ENCODE peak calls at places on chromosomes 3 and 15, in eight cellular contexts. X, J, O, N, F, H, T and S are unnamed samples.

GRCh38 chr3:13022348-13023250 is 50.6 kb downstream of the IQSEC1 start:
- DNase-seq in O (peak), X (no peak), J (peak), F (peak), T (no peak), H (peak), N (peak), S (peak)

GRCh38 chr3:143035466-143036214 is 34.3 kb downstream of the U2SURP start:
- DNase-seq in J (no peak), N (no peak), H (no peak), X (no peak), T (no peak), F (no peak), O (no peak), S (no peak)

GRCh38 chr3:42755681-42756578 is 17.1 kb downstream of the CCDC13 start:
- DNase-seq in F (peak), J (peak), H (no peak), O (no peak), T (peak), X (no peak), N (no peak), S (peak)

GRCh38 chr3:71135373-71136088 is 448.0 kb downstream of the FOXP1 start:
- DNase-seq in O (peak), X (no peak), T (no peak), J (no peak), H (no peak), F (no peak), N (no peak), S (peak)

GRCh38 chr3:158936530-158937113 is 134.8 kb downstream of the MFSD1 start:
- DNase-seq in J (no peak), T (no peak), X (no peak), H (no peak), N (no peak), F (no peak), O (no peak), S (no peak)

GRCh38 chr3:193710286-193711164 is 117.5 kb downstream of the OPA1 start:
- DNase-seq in N (no peak), H (no peak), T (no peak), F (no peak), O (no peak), X (no peak), J (no peak), S (no peak)

GRCh38 chr3:150203273-150203672 is 204.8 kb upstream of the TSC22D2 start:
- DNase-seq in N (no peak), T (no peak), O (no peak), H (no peak), J (no peak), F (no peak), X (no peak), S (no peak)

GRCh38 chr3:72953325-72953956 is 43.2 kb upstream of the PPP4R2 start:
- DNase-seq in N (no peak), H (no peak), O (no peak), X (no peak), T (no peak), F (no peak), J (no peak), S (no peak)

GRCh38 chr15:29090617-29091466 is 178.8 kb downstream of the NSMCE3 start:
- DNase-seq in J (peak), H (no peak), F (peak), T (peak), X (no peak), N (no peak), O (no peak), S (no peak)

GRCh38 chr15:71596672-71597071 is 213.7 kb upstream of the NR2E3 start:
- DNase-seq in O (no peak), T (no peak), F (no peak), J (peak), X (no peak), N (no peak), H (no peak), S (peak)

GRCh38 chr15:74780983-74781672 is 752 bp upstream of the CSK start:
- DNase-seq in J (no peak), H (no peak), O (no peak), X (no peak), F (no peak), T (no peak), N (no peak), S (no peak)

GRCh38 chr15:55799287-55800212 is 56.6 kb upstream of the PRTG start:
- DNase-seq in X (no peak), H (no peak), F (peak), T (peak), J (peak), N (no peak), O (no peak), S (peak)

GRCh38 chr3:58299839-58300516 is 6.1 kb upstream of the RPP14 start:
- DNase-seq in J (no peak), X (no peak), T (peak), F (peak), N (peak), O (no peak), H (no peak), S (no peak)

GRCh38 chr15:33968224-33968623 is at the start of gene CHRM5:
- DNase-seq in T (no peak), N (no peak), H (no peak), J (no peak), O (no peak), X (no peak), F (peak), S (no peak)

GRCh38 chr3:112350181-112350825 is 17.3 kb downstream of the CD200 start:
- DNase-seq in J (no peak), T (no peak), O (no peak), F (peak), H (no peak), N (no peak), X (no peak), S (no peak)

GRCh38 chr15:75814794-75815193 is 28.5 kb upstream of the UBE2Q2 start:
- DNase-seq in O (no peak), F (no peak), J (no peak), T (no peak), N (no peak), H (no peak), X (no peak), S (no peak)